ENCODE peak calls at places on chromosomes 3 and 15, in eight cellular contexts. M, W, J, K, Q, X, G and H are unnamed samples.

GRCh38 chr15:69338535-69339213 is 40.0 kb downstream of the PAQR5 start:
- DNase-seq in W (no peak), M (no peak), G (no peak), X (no peak), J (peak; percentile 63), K (no peak), Q (no peak), H (no peak)

GRCh38 chr3:147313513-147313912 is 92.8 kb downstream of the ZIC4 start:
- DNase-seq in J (no peak), W (no peak), X (no peak), G (no peak), K (no peak), M (no peak), Q (no peak), H (no peak)

GRCh38 chr3:4533489-4534443 is 40.6 kb downstream of the ITPR1 start:
- DNase-seq in X (peak; percentile 66), K (no peak), G (no peak), W (no peak), M (no peak), Q (peak; percentile 32), J (no peak), H (peak; percentile 25)

GRCh38 chr3:37458162-37458895 is 283.9 kb upstream of the LRRFIP2 start:
- DNase-seq in Q (no peak), K (no peak), M (peak; percentile 56), J (no peak), G (peak; percentile 34), X (no peak), W (no peak), H (no peak)

GRCh38 chr3:37571269-37571668 is 290.4 kb upstream of the CTDSPL start:
- DNase-seq in G (no peak), X (no peak), M (no peak), W (no peak), Q (no peak), J (peak; percentile 2), K (no peak), H (no peak)

GRCh38 chr3:111947179-111947727 is 31.6 kb upstream of the ABHD10 start:
- DNase-seq in W (no peak), G (no peak), X (no peak), K (no peak), M (no peak), J (no peak), Q (no peak), H (no peak)

GRCh38 chr3:152405915-152406802 is 137.4 kb downstream of the MBNL1 start:
- DNase-seq in W (no peak), X (no peak), M (no peak), K (no peak), G (no peak), Q (no peak), J (peak; percentile 97), H (no peak)

GRCh38 chr3:142724682-142725351 is 983 bp downstream of the TRPC1 start:
- DNase-seq in G (peak; percentile 74), Q (peak; percentile 34), W (peak; percentile 14), M (peak; percentile 66), J (peak; percentile 23), X (no peak), K (peak; percentile 78), H (peak; percentile 11)

GRCh38 chr15:45704329-45705249 is 69.8 kb downstream of the SQOR start:
- DNase-seq in W (peak; percentile 44), J (peak; percentile 50), X (no peak), K (peak; percentile 78), M (peak; percentile 20), Q (peak; percentile 21), G (peak; percentile 74), H (peak; percentile 55)

GRCh38 chr15:78225783-78226541 is 8.4 kb downstream of the ACSBG1 start:
- DNase-seq in G (no peak), Q (no peak), M (no peak), J (peak; percentile 18), X (no peak), K (no peak), W (no peak), H (no peak)

GRCh38 chr3:48404440-48405342 is 25.2 kb downstream of the PLXNB1 start:
- DNase-seq in Q (no peak), M (no peak), X (peak; percentile 45), G (no peak), J (no peak), K (no peak), W (peak; percentile 1), H (peak; percentile 12)

GRCh38 chr15:84681822-84682221 is 23.8 kb upstream of the NMB start:
- DNase-seq in J (peak; percentile 68), K (no peak), X (no peak), Q (no peak), G (no peak), M (no peak), W (no peak), H (no peak)

GRCh38 chr3:105938101-105938500 is 69.3 kb upstream of the CBLB start:
- DNase-seq in M (no peak), Q (no peak), W (no peak), J (no peak), G (no peak), K (no peak), X (no peak), H (no peak)

GRCh38 chr3:143170676-143171075 is 51.1 kb downstream of the CHST2 start:
- DNase-seq in J (no peak), G (no peak), W (no peak), X (no peak), M (no peak), K (no peak), Q (no peak), H (no peak)

GRCh38 chr3:42080452-42080872 is 10.7 kb upstream of the TRAK1 start:
- DNase-seq in G (no peak), Q (no peak), K (peak; percentile 21), J (peak; percentile 88), M (no peak), W (peak; percentile 64), X (no peak), H (no peak)

GRCh38 chr3:63168179-63168578 is 109.9 kb upstream of the SYNPR start:
- DNase-seq in X (no peak), M (no peak), K (no peak), Q (no peak), G (no peak), W (no peak), J (peak; percentile 4), H (no peak)

GRCh38 chr3:190048831-190049541 is 71.7 kb downstream of the P3H2 start:
- DNase-seq in K (no peak), X (no peak), M (no peak), Q (no peak), J (peak; percentile 74), G (no peak), W (no peak), H (no peak)

GRCh38 chr15:58307313-58307961 is 124.4 kb upstream of the LIPC start:
- DNase-seq in W (no peak), Q (no peak), K (no peak), M (no peak), G (no peak), J (peak; percentile 53), X (no peak), H (no peak)

GRCh38 chr15:58313304-58313703 is 118.5 kb upstream of the LIPC start:
- DNase-seq in J (no peak), W (no peak), M (no peak), X (no peak), K (no peak), Q (no peak), G (no peak), H (no peak)

GRCh38 chr15:58308742-58309355 is 122.9 kb upstream of the LIPC start:
- DNase-seq in J (no peak), K (no peak), M (no peak), Q (no peak), G (no peak), W (no peak), X (no peak), H (no peak)

GRCh38 chr15:58311551-58311950 is 120.2 kb upstream of the LIPC start:
- DNase-seq in Q (no peak), X (no peak), J (no peak), M (no peak), W (no peak), K (no peak), G (no peak), H (no peak)

GRCh38 chr15:58309993-58310928 is 121.5 kb upstream of the LIPC start:
- DNase-seq in Q (peak; percentile 59), M (no peak), G (no peak), J (no peak), X (no peak), K (peak; percentile 72), W (no peak), H (no peak)
- TF ChIP-seq CTCF in Q (no peak), M (no peak), G (no peak), J (no peak), X (no peak), K (no peak), W (no peak), H (no peak)

GRCh38 chr3:195285403-195285802 is 14.4 kb upstream of the XXYLT1 start:
- DNase-seq in W (no peak), G (no peak), K (no peak), M (no peak), X (no peak), J (no peak), Q (no peak), H (no peak)

GRCh38 chr3:195291121-195291520 is 20.2 kb upstream of the XXYLT1 start:
- DNase-seq in K (no peak), J (no peak), W (no peak), Q (no peak), X (no peak), G (no peak), M (no peak), H (no peak)

GRCh38 chr3:195284842-195285241 is 13.9 kb upstream of the XXYLT1 start:
- DNase-seq in K (no peak), X (no peak), M (no peak), G (no peak), W (no peak), J (no peak), Q (no peak), H (no peak)

GRCh38 chr3:195282982-195283381 is 12.0 kb upstream of the XXYLT1 start:
- DNase-seq in Q (no peak), W (peak; percentile 41), G (no peak), X (no peak), K (no peak), J (peak; percentile 34), M (no peak), H (no peak)

GRCh38 chr3:195286115-195286872 is 15.3 kb upstream of the XXYLT1 start:
- DNase-seq in X (no peak), J (peak; percentile 65), G (no peak), K (no peak), W (peak; percentile 23), M (no peak), Q (no peak), H (no peak)
- H3K36me3 ChIP-seq in X (no peaks in the 10 kb centered on the region), J (peaks cover 4% of the 10 kb centered on the region), G (peaks cover 7% of the 10 kb centered on the region), K (peaks cover 64% of the 10 kb centered on the region), W (no peaks in the 10 kb centered on the region), M (no peaks in the 10 kb centered on the region), Q (no peaks in the 10 kb centered on the region), H (peaks cover 14% of the 10 kb centered on the region)

GRCh38 chr3:54121404-54122045 is 827 bp upstream of the CACNA2D3 start:
- DNase-seq in M (no peak), X (no peak), K (no peak), J (no peak), W (no peak), G (peak; percentile 53), Q (peak; percentile 37), H (peak; percentile 20)
- TF ChIP-seq CTCF in M (no peak), X (no peak), K (no peak), J (no peak), W (no peak), G (no peak), Q (no peak), H (no peak)

DNA sequence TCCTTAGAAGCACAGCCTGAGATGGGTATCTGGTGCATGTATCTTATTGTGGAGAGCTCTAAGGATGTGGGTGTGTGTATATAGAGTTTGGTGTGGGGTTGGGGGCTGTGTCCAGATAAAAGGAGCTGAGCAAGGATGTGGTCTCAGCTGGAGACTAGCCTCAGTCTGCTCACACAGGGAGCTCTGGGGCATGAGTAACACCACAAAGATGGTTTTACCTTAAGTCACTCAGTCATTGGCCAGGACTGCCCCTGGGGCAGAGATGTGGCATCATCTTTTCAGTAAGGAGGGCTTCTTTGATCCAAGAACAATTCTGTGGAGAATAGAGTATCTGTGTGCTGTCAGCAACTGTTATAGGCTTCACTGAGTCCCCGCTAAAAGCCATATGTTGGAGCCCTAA is 163.4 kb upstream of the NUDT16 start:
- DNase-seq in Q (no peak), W (no peak), X (no peak), J (peak; percentile 47), G (no peak), K (no peak), M (no peak), H (no peak)
- H3K36me3 ChIP-seq in Q (no peaks in the 10 kb centered on the region), W (no peaks in the 10 kb centered on the region), X (no peaks in the 10 kb centered on the region), J (no peaks in the 10 kb centered on the region), G (no peaks in the 10 kb centered on the region), K (no peaks in the 10 kb centered on the region), M (no peaks in the 10 kb centered on the region), H (no peaks in the 10 kb centered on the region)